ENCODE peak calls at places on chromosomes 13 and 19, in four cellular contexts. R is AG09319, P is GM10248, W is cardiac fibroblast. K is an unnamed sample.

GRCh38 chr13:112711528-112712265 is 21.9 kb downstream of the ATP11A start:
- DNase-seq in R (peak; percentile 93), P (peak; percentile 75), W (peak; percentile 99), K (no peak)

GRCh38 chr13:50248537-50249521 is 233.6 kb downstream of the KCNRG start:
- DNase-seq in R (no peak), P (no peak), W (no peak), K (no peak)

GRCh38 chr19:15836345-15836594 is 20.8 kb upstream of the OR10H1 start:
- DNase-seq in R (no peak), P (no peak), W (peak; percentile 10), K (no peak)

GRCh38 chr19:8017808-8018207 is 12.4 kb upstream of the ELAVL1 start:
- DNase-seq in R (no peak), P (peak; percentile 75), W (no peak), K (peak; percentile 25)

GRCh38 chr13:97858161-97858560 is 95.3 kb upstream of the IPO5 start:
- DNase-seq in R (no peak), P (no peak), W (no peak), K (no peak)

GRCh38 chr19:56973713-56974553 is 133.4 kb upstream of the PEG3 start:
- DNase-seq in R (no peak), P (no peak), W (no peak), K (no peak)

GRCh38 chr19:18895828-18896341 is at the start of gene CERS1:
- DNase-seq in R (no peak), P (no peak), W (no peak), K (no peak)

GRCh38 chr13:97982286-97982685 is 28.8 kb downstream of the IPO5 start:
- DNase-seq in R (no peak), P (no peak), W (peak; percentile 56), K (no peak)

GRCh38 chr19:46607441-46607841 is 6.3 kb downstream of the CALM3 start:
- DNase-seq in R (no peak), P (no peak), W (no peak), K (no peak)

GRCh38 chr13:46666727-46667456 is 113.9 kb downstream of the LRCH1 start:
- DNase-seq in R (no peak), P (no peak), W (no peak), K (no peak)

GRCh38 chr19:14089662-14090508 is 666 bp downstream of the SAMD1 start:
- DNase-seq in R (no peak), P (peak; percentile 45), W (peak; percentile 68), K (peak; percentile 52)

GRCh38 chr13:111031531-111031961 is 83.6 kb upstream of the ARHGEF7 start:
- DNase-seq in R (peak; percentile 60), P (no peak), W (peak; percentile 16), K (no peak)

GRCh38 chr19:49749771-49750170 is 13.3 kb downstream of the TSKS start:
- DNase-seq in R (no peak), P (no peak), W (no peak), K (no peak)

GRCh38 chr19:35618857-35619256 is 6.3 kb downstream of the HAUS5 start:
- DNase-seq in R (no peak), P (no peak), W (no peak), K (no peak)
- TF ChIP-seq CTCF in R (no peak), P (peak; percentile 12), W (no peak), K (no peak)

DNA sequence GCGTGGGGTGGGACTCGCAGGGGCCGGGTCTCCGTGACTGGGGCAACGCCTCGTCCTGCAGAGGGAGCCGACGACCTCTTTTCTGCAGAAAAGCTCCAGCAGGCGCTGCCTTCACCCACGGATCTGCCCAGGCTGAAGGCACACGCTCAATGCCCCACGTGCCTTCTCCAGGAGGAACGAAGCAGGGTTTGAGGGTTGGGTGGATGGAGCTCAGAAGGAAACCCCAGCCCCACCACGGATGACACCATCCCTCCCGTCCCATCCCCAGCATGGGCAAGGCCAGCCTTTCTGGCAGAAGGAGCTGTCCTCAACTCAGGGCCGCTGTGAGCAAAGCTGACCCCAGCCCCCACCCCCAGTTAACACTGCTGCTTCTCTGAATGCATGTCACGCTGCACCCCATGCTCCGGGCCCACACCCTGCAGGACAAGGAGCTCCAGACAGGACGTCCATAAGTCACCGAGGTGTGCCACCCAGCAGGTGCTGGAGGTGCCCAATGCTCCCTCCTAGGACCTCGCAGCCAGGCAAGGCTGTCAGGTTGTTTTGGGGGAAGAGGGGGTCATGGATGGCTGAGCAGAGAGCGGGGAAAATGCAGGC is 7.4 kb downstream of the C19orf25 start:
- DNase-seq in R (no peak), P (no peak), W (no peak), K (no peak)
- TF ChIP-seq CTCF in R (peak; percentile 6), P (no peak), W (no peak), K (no peak)

DNA sequence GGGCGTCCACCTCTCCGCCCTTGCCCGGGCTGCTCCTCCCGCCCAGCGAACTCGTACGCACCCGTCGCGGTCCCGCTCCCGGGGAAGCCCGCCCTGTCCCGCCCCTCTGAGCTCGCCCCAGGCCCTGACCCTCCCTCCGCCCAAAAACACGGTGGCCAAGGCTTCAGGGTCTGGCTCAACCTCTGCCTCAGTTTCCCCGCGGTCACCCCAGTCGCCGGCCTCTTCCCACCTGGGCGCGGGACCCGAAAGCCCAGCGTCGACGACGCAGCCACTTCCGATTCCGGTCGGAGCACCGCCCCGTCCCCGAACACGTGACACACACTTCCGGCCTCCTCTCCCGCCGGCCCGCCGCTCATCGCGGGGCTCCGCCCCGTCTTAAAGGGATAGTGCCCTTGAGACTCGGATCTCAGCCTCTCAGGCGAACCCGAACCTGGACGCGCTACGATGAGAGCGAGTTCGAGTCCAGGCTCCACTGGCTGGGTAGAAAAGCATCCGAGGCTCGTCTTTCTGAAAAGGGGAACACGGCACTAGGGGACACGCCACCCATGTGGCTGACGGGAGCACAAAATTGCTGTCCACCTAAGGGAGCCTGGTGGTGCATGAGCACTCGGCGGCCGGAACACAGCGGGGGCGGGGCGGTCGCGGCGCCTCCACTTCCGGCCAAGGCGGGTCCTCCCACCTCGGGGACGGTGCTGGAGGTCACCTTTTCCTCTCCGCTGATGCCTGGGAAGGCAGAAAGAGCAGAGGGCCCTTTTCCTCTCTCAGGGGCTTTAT is at the start of gene C19orf25:
- DNase-seq in R (peak; percentile 76), P (peak; percentile 98), W (peak; percentile 95), K (peak; percentile 89)
- TF ChIP-seq CTCF in R (no peak), P (no peak), W (no peak), K (no peak)

DNA sequence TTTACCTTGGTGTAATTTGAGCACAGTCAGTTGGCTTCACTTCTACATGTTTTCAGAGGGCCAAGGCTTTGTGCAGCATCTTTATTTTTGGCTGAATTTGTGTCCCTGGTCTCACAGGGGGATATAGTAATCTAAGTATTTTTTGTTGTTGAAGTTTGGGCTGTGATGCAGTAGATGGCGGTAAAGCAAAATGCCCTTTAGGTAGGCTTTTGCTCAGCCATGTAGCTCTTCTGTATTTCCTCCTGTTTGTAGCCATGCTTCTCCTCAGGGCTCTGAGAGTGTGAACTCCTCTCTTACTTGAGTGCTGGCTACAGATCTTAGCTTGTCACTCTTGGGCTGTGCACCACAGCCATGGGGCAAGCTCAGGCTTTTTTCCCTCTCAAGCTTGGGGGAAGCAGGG is 328.6 kb downstream of the SLITRK5 start:
- DNase-seq in R (no peak), P (no peak), W (no peak), K (no peak)
- TF ChIP-seq CTCF in R (peak; percentile 21), P (no peak), W (no peak), K (no peak)

GRCh38 chr13:107851670-107852460 is 363.5 kb downstream of the LIG4 start:
- DNase-seq in R (no peak), P (no peak), W (no peak), K (no peak)
- TF ChIP-seq CTCF in R (no peak), P (no peak), W (no peak), K (no peak)

GRCh38 chr19:1884719-1885334 is 469 bp downstream of the ABHD17A start:
- DNase-seq in R (no peak), P (no peak), W (no peak), K (no peak)
- TF ChIP-seq CTCF in R (no peak), P (no peak), W (no peak), K (no peak)

DNA sequence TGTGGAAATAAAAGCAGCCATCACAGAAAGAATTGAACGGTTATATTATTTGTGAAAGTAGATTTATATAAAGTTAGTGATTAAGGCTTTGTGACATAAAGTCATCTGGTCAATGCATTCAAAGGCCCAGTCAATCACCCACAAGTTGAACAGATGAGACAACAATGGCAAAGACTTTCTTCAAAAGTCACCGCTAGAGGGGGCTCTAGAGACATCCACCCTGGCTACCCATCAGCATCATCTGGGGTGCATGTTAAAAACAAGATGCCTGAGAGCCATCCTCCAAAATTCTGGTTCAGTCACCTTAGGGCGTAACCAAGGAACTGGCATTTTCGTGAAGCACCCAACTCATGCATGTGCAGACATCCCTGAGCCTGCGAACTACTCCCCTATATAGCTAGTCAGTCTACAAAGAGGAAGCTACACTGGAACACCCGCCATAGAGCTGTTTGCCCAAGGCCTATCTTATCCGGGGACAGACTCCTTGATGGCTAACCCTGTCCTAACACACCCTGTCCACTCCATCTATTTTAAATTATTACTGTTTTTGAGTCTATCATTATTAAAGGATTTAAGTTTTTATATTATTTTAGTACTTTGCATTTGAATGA is 970.5 kb downstream of the UQCRFS1 start:
- DNase-seq in R (peak; percentile 14), P (peak; percentile 24), W (peak; percentile 65), K (no peak)
- TF ChIP-seq CTCF in R (peak; percentile 76), P (peak; percentile 21), W (peak; percentile 54), K (no peak)

GRCh38 chr13:42660367-42660965 is 86.5 kb downstream of the TNFSF11 start:
- DNase-seq in R (no peak), P (no peak), W (peak; percentile 54), K (no peak)
- TF ChIP-seq CTCF in R (peak; percentile 27), P (peak; percentile 20), W (peak; percentile 38), K (no peak)

K was measured in activated B cell treated with CpG ODN at 0.5 μM for 24 hours.